ENCODE peak calls at places on chromosomes 4 and X, in ten cellular contexts. One of them, this sample, is unnamed. For H3K36me3, the result is how much of the 10 kb centered on the place peaks cover.

GRCh38 chr4:145920205-145920604 is 18.4 kb downstream of the ZNF827 start:
- DNase-seq in tibial artery: no peak
- DNase-seq in body of pancreas: no peak
- DNase-seq in prostate gland: no peak
- DNase-seq in PC-3: no peak
- DNase-seq in PC-9: no peak
- DNase-seq in thoracic aorta: no peak
- DNase-seq in GM12878: no peak
- DNase-seq in OCI-LY7: no peak
- DNase-seq in suprapubic skin: no peak
- DNase-seq in this sample: no peak

GRCh38 chr4:183906736-183907651 is 1.9 kb downstream of the STOX2 start:
- DNase-seq in tibial artery: no peak
- DNase-seq in body of pancreas: peak
- DNase-seq in prostate gland: no peak
- DNase-seq in PC-3: no peak
- DNase-seq in PC-9: no peak
- DNase-seq in thoracic aorta: no peak
- DNase-seq in GM12878: no peak
- DNase-seq in OCI-LY7: no peak
- DNase-seq in suprapubic skin: no peak
- DNase-seq in this sample: no peak

GRCh38 chrX:46788902-46789301 is 30.0 kb upstream of the SLC9A7 start:
- DNase-seq in tibial artery: no peak
- DNase-seq in body of pancreas: no peak
- DNase-seq in prostate gland: no peak
- DNase-seq in PC-3: no peak
- DNase-seq in PC-9: no peak
- DNase-seq in thoracic aorta: no peak
- DNase-seq in GM12878: no peak
- DNase-seq in OCI-LY7: no peak
- DNase-seq in suprapubic skin: no peak
- DNase-seq in this sample: no peak

GRCh38 chrX:80648023-80648422 is 161.7 kb downstream of the BRWD3 start:
- DNase-seq in tibial artery: no peak
- DNase-seq in body of pancreas: no peak
- DNase-seq in prostate gland: no peak
- DNase-seq in PC-3: peak
- DNase-seq in PC-9: no peak
- DNase-seq in thoracic aorta: no peak
- DNase-seq in GM12878: no peak
- DNase-seq in OCI-LY7: peak
- DNase-seq in suprapubic skin: no peak
- DNase-seq in this sample: no peak

GRCh38 chr4:90318208-90318607 is 191.0 kb downstream of the CCSER1 start:
- DNase-seq in tibial artery: no peak
- DNase-seq in body of pancreas: no peak
- DNase-seq in prostate gland: no peak
- DNase-seq in PC-3: peak
- DNase-seq in PC-9: no peak
- DNase-seq in thoracic aorta: no peak
- DNase-seq in GM12878: no peak
- DNase-seq in OCI-LY7: no peak
- DNase-seq in suprapubic skin: no peak
- DNase-seq in this sample: no peak

GRCh38 chrX:20364238-20364637 is 97.5 kb upstream of the RPS6KA3 start:
- DNase-seq in tibial artery: no peak
- DNase-seq in body of pancreas: no peak
- DNase-seq in prostate gland: no peak
- DNase-seq in PC-3: no peak
- DNase-seq in PC-9: no peak
- DNase-seq in thoracic aorta: no peak
- DNase-seq in GM12878: no peak
- DNase-seq in OCI-LY7: no peak
- DNase-seq in suprapubic skin: no peak
- DNase-seq in this sample: no peak

GRCh38 chr4:16256343-16256742 is 30.1 kb upstream of the TAPT1 start:
- DNase-seq in tibial artery: no peak
- DNase-seq in body of pancreas: no peak
- DNase-seq in prostate gland: no peak
- DNase-seq in PC-3: no peak
- DNase-seq in PC-9: no peak
- DNase-seq in thoracic aorta: no peak
- DNase-seq in GM12878: no peak
- DNase-seq in OCI-LY7: no peak
- DNase-seq in suprapubic skin: no peak
- DNase-seq in this sample: no peak

GRCh38 chr4:71009796-71010588 is 16.5 kb downstream of the DCK start:
- DNase-seq in tibial artery: no peak
- DNase-seq in body of pancreas: no peak
- DNase-seq in prostate gland: no peak
- DNase-seq in PC-3: peak
- DNase-seq in PC-9: no peak
- DNase-seq in thoracic aorta: no peak
- DNase-seq in GM12878: no peak
- DNase-seq in OCI-LY7: peak
- DNase-seq in suprapubic skin: no peak
- DNase-seq in this sample: no peak

GRCh38 chrX:32448945-32449344 is 762.4 kb downstream of the DMD start:
- DNase-seq in tibial artery: no peak
- DNase-seq in body of pancreas: no peak
- DNase-seq in prostate gland: no peak
- DNase-seq in PC-3: no peak
- DNase-seq in PC-9: no peak
- DNase-seq in thoracic aorta: no peak
- DNase-seq in GM12878: peak
- DNase-seq in OCI-LY7: peak
- DNase-seq in suprapubic skin: no peak
- DNase-seq in this sample: no peak

GRCh38 chr4:57607616-57608150 is 497.5 kb upstream of the IGFBP7 start:
- DNase-seq in tibial artery: no peak
- DNase-seq in body of pancreas: no peak
- DNase-seq in prostate gland: no peak
- DNase-seq in PC-3: peak
- DNase-seq in PC-9: no peak
- DNase-seq in thoracic aorta: no peak
- DNase-seq in GM12878: no peak
- DNase-seq in OCI-LY7: no peak
- DNase-seq in suprapubic skin: no peak
- DNase-seq in this sample: no peak

GRCh38 chr4:146336413-146336807 is 122.1 kb downstream of the REELD1 start:
- DNase-seq in tibial artery: no peak
- DNase-seq in body of pancreas: no peak
- DNase-seq in prostate gland: no peak
- DNase-seq in PC-3: peak
- DNase-seq in PC-9: no peak
- DNase-seq in thoracic aorta: no peak
- DNase-seq in GM12878: no peak
- DNase-seq in OCI-LY7: no peak
- DNase-seq in suprapubic skin: no peak
- DNase-seq in this sample: no peak

GRCh38 chr4:141134051-141134450 is 782 bp upstream of the RNF150 start:
- DNase-seq in tibial artery: no peak
- DNase-seq in body of pancreas: no peak
- DNase-seq in prostate gland: no peak
- DNase-seq in PC-3: no peak
- DNase-seq in PC-9: no peak
- DNase-seq in thoracic aorta: no peak
- DNase-seq in GM12878: no peak
- DNase-seq in OCI-LY7: no peak
- DNase-seq in suprapubic skin: no peak
- DNase-seq in this sample: no peak

GRCh38 chrX:1190596-1191145 is 21.8 kb downstream of the CRLF2 start:
- DNase-seq in tibial artery: no peak
- DNase-seq in body of pancreas: no peak
- DNase-seq in prostate gland: no peak
- DNase-seq in PC-3: no peak
- DNase-seq in PC-9: no peak
- DNase-seq in thoracic aorta: no peak
- DNase-seq in GM12878: no peak
- DNase-seq in OCI-LY7: no peak
- DNase-seq in suprapubic skin: no peak
- DNase-seq in this sample: no peak

GRCh38 chr4:106864231-106864630 is 171.9 kb downstream of the DKK2 start:
- DNase-seq in tibial artery: no peak
- DNase-seq in body of pancreas: no peak
- DNase-seq in prostate gland: no peak
- DNase-seq in PC-3: no peak
- DNase-seq in PC-9: no peak
- DNase-seq in thoracic aorta: no peak
- DNase-seq in GM12878: no peak
- DNase-seq in OCI-LY7: no peak
- DNase-seq in suprapubic skin: no peak
- DNase-seq in this sample: no peak

GRCh38 chr4:16048639-16049448 is 35.0 kb downstream of the PROM1 start:
- DNase-seq in tibial artery: no peak
- DNase-seq in body of pancreas: no peak
- DNase-seq in prostate gland: no peak
- DNase-seq in PC-3: no peak
- DNase-seq in PC-9: no peak
- DNase-seq in thoracic aorta: no peak
- DNase-seq in GM12878: no peak
- DNase-seq in OCI-LY7: no peak
- DNase-seq in suprapubic skin: no peak
- DNase-seq in this sample: no peak

GRCh38 chrX:135543924-135544323 is 23.5 kb downstream of the INTS6L start:
- DNase-seq in tibial artery: no peak
- DNase-seq in body of pancreas: no peak
- DNase-seq in prostate gland: no peak
- DNase-seq in PC-3: no peak
- DNase-seq in PC-9: no peak
- DNase-seq in thoracic aorta: no peak
- DNase-seq in GM12878: no peak
- DNase-seq in OCI-LY7: peak
- DNase-seq in suprapubic skin: no peak
- DNase-seq in this sample: no peak
- TF ChIP-seq CTCF in tibial artery: no peak
- TF ChIP-seq CTCF in body of pancreas: no peak
- TF ChIP-seq CTCF in prostate gland: no peak
- TF ChIP-seq CTCF in PC-3: peak
- TF ChIP-seq CTCF in PC-9: peak
- TF ChIP-seq CTCF in thoracic aorta: no peak
- TF ChIP-seq CTCF in GM12878: peak
- TF ChIP-seq CTCF in OCI-LY7: peak
- TF ChIP-seq CTCF in suprapubic skin: no peak
- TF ChIP-seq CTCF in this sample: no peak

GRCh38 chr4:67545199-67545995 is at the start of gene CENPC:
- DNase-seq in tibial artery: peak
- DNase-seq in body of pancreas: peak
- DNase-seq in prostate gland: peak
- DNase-seq in PC-3: peak
- DNase-seq in PC-9: peak
- DNase-seq in thoracic aorta: peak
- DNase-seq in GM12878: peak
- DNase-seq in OCI-LY7: peak
- DNase-seq in suprapubic skin: peak
- DNase-seq in this sample: peak
- H3K36me3 ChIP-seq in tibial artery: under half
- H3K36me3 ChIP-seq in body of pancreas: under half
- H3K36me3 ChIP-seq in prostate gland: under half
- H3K36me3 ChIP-seq in PC-3: under half
- H3K36me3 ChIP-seq in PC-9: under half
- H3K36me3 ChIP-seq in thoracic aorta: under half
- H3K36me3 ChIP-seq in GM12878: under half
- H3K36me3 ChIP-seq in OCI-LY7: under half
- H3K36me3 ChIP-seq in suprapubic skin: under half
- H3K36me3 ChIP-seq in this sample: under half

GRCh38 chr4:38154681-38155588 is 194.7 kb downstream of the PTTG2 start:
- DNase-seq in tibial artery: no peak
- DNase-seq in body of pancreas: peak
- DNase-seq in prostate gland: peak
- DNase-seq in PC-3: no peak
- DNase-seq in PC-9: peak
- DNase-seq in thoracic aorta: no peak
- DNase-seq in GM12878: no peak
- DNase-seq in OCI-LY7: peak
- DNase-seq in suprapubic skin: no peak
- DNase-seq in this sample: peak
- TF ChIP-seq CTCF in tibial artery: no peak
- TF ChIP-seq CTCF in body of pancreas: no peak
- TF ChIP-seq CTCF in prostate gland: no peak
- TF ChIP-seq CTCF in PC-3: no peak
- TF ChIP-seq CTCF in PC-9: no peak
- TF ChIP-seq CTCF in thoracic aorta: no peak
- TF ChIP-seq CTCF in GM12878: no peak
- TF ChIP-seq CTCF in OCI-LY7: no peak
- TF ChIP-seq CTCF in suprapubic skin: no peak
- TF ChIP-seq CTCF in this sample: no peak

GRCh38 chr4:168843635-168844034 is 166.4 kb downstream of the CBR4 start:
- DNase-seq in tibial artery: no peak
- DNase-seq in body of pancreas: no peak
- DNase-seq in prostate gland: peak
- DNase-seq in PC-3: no peak
- DNase-seq in PC-9: no peak
- DNase-seq in thoracic aorta: no peak
- DNase-seq in GM12878: no peak
- DNase-seq in OCI-LY7: no peak
- DNase-seq in suprapubic skin: no peak
- DNase-seq in this sample: no peak

GRCh38 chr4:168840386-168840763 is 169.7 kb downstream of the CBR4 start:
- DNase-seq in tibial artery: no peak
- DNase-seq in body of pancreas: no peak
- DNase-seq in prostate gland: no peak
- DNase-seq in PC-3: no peak
- DNase-seq in PC-9: no peak
- DNase-seq in thoracic aorta: no peak
- DNase-seq in GM12878: no peak
- DNase-seq in OCI-LY7: no peak
- DNase-seq in suprapubic skin: no peak
- DNase-seq in this sample: no peak

GRCh38 chr4:168840988-168841681 is 168.9 kb downstream of the CBR4 start:
- DNase-seq in tibial artery: no peak
- DNase-seq in body of pancreas: peak
- DNase-seq in prostate gland: no peak
- DNase-seq in PC-3: no peak
- DNase-seq in PC-9: no peak
- DNase-seq in thoracic aorta: no peak
- DNase-seq in GM12878: no peak
- DNase-seq in OCI-LY7: no peak
- DNase-seq in suprapubic skin: no peak
- DNase-seq in this sample: peak

GRCh38 chr4:168841682-168842019 is 168.4 kb downstream of the CBR4 start:
- DNase-seq in tibial artery: no peak
- DNase-seq in body of pancreas: no peak
- DNase-seq in prostate gland: no peak
- DNase-seq in PC-3: no peak
- DNase-seq in PC-9: no peak
- DNase-seq in thoracic aorta: no peak
- DNase-seq in GM12878: no peak
- DNase-seq in OCI-LY7: no peak
- DNase-seq in suprapubic skin: no peak
- DNase-seq in this sample: no peak

DNA sequence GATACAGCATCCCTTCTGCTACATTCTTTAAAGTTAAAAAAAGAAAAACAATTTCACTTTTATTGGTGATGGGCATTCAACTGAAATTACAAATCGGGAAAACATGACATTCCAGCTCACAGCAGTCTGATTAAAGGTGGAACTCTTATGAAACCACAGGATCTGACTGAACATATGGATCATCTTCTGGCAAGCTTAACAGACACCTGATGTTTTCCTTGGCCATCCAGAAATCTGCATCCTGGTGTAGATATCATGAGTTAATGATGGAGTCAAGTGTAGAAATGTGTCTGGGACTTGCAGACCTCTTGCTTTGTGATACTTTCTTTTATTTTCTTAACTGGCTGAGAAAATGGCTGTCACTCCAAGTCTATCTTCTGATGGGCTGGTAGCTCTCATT is 167.9 kb downstream of the CBR4 start:
- DNase-seq in tibial artery: no peak
- DNase-seq in body of pancreas: no peak
- DNase-seq in prostate gland: no peak
- DNase-seq in PC-3: no peak
- DNase-seq in PC-9: no peak
- DNase-seq in thoracic aorta: no peak
- DNase-seq in GM12878: no peak
- DNase-seq in OCI-LY7: no peak
- DNase-seq in suprapubic skin: no peak
- DNase-seq in this sample: no peak
- H3K36me3 ChIP-seq in tibial artery: under half
- H3K36me3 ChIP-seq in body of pancreas: under half
- H3K36me3 ChIP-seq in prostate gland: under half
- H3K36me3 ChIP-seq in PC-3: under half
- H3K36me3 ChIP-seq in PC-9: under half
- H3K36me3 ChIP-seq in thoracic aorta: under half
- H3K36me3 ChIP-seq in GM12878: under half
- H3K36me3 ChIP-seq in OCI-LY7: under half
- H3K36me3 ChIP-seq in suprapubic skin: under half
- H3K36me3 ChIP-seq in this sample: under half

This sample was measured in stomach.